ENCODE peak calls at places on chromosome 2, in nine cellular contexts. One of them, this sample, is unnamed.

GRCh38 chr2:39595116-39595515 is 70.6 kb upstream of the TMEM178A start:
- DNase-seq in SK-N-SH: no peak
- DNase-seq in NCI-H1105: no peak
- DNase-seq in KG1: no peak
- DNase-seq in activated naive CD4-positive, alpha-beta T cell: no peak
- DNase-seq in mucosa of gallbladder: no peak
- DNase-seq in astrocyte of the spinal cord: no peak
- DNase-seq in cardiac muscle cell: no peak
- DNase-seq in immature natural killer cell: no peak
- DNase-seq in this sample: no peak

GRCh38 chr2:201795608-201796477 is 10.5 kb upstream of the CDK15 start:
- DNase-seq in SK-N-SH: peak; percentile 77
- DNase-seq in NCI-H1105: no peak
- DNase-seq in KG1: no peak
- DNase-seq in activated naive CD4-positive, alpha-beta T cell: no peak
- DNase-seq in mucosa of gallbladder: no peak
- DNase-seq in astrocyte of the spinal cord: peak; percentile 72
- DNase-seq in cardiac muscle cell: peak; percentile 69
- DNase-seq in immature natural killer cell: no peak
- DNase-seq in this sample: peak; percentile 52

GRCh38 chr2:38523728-38524437 is 78.8 kb downstream of the HNRNPLL start:
- DNase-seq in SK-N-SH: peak; percentile 52
- DNase-seq in NCI-H1105: no peak
- DNase-seq in KG1: no peak
- DNase-seq in activated naive CD4-positive, alpha-beta T cell: no peak
- DNase-seq in mucosa of gallbladder: no peak
- DNase-seq in astrocyte of the spinal cord: no peak
- DNase-seq in cardiac muscle cell: no peak
- DNase-seq in immature natural killer cell: no peak
- DNase-seq in this sample: no peak

GRCh38 chr2:165009466-165009865 is 54.1 kb upstream of the SLC38A11 start:
- DNase-seq in SK-N-SH: no peak
- DNase-seq in NCI-H1105: no peak
- DNase-seq in KG1: no peak
- DNase-seq in activated naive CD4-positive, alpha-beta T cell: no peak
- DNase-seq in mucosa of gallbladder: no peak
- DNase-seq in astrocyte of the spinal cord: no peak
- DNase-seq in cardiac muscle cell: no peak
- DNase-seq in immature natural killer cell: no peak
- DNase-seq in this sample: no peak

GRCh38 chr2:130353291-130354134 is 2.3 kb upstream of the PTPN18 start:
- DNase-seq in SK-N-SH: no peak
- DNase-seq in NCI-H1105: no peak
- DNase-seq in KG1: no peak
- DNase-seq in activated naive CD4-positive, alpha-beta T cell: no peak
- DNase-seq in mucosa of gallbladder: no peak
- DNase-seq in astrocyte of the spinal cord: no peak
- DNase-seq in cardiac muscle cell: no peak
- DNase-seq in immature natural killer cell: no peak
- DNase-seq in this sample: no peak

GRCh38 chr2:209495855-209496585 is 72.2 kb downstream of the MAP2 start:
- DNase-seq in SK-N-SH: peak; percentile 8
- DNase-seq in NCI-H1105: no peak
- DNase-seq in KG1: no peak
- DNase-seq in activated naive CD4-positive, alpha-beta T cell: no peak
- DNase-seq in mucosa of gallbladder: peak; percentile 71
- DNase-seq in astrocyte of the spinal cord: peak; percentile 99
- DNase-seq in cardiac muscle cell: no peak
- DNase-seq in immature natural killer cell: no peak
- DNase-seq in this sample: no peak

GRCh38 chr2:67516899-67517530 is 119.9 kb downstream of the ETAA1 start:
- DNase-seq in SK-N-SH: no peak
- DNase-seq in NCI-H1105: no peak
- DNase-seq in KG1: no peak
- DNase-seq in activated naive CD4-positive, alpha-beta T cell: no peak
- DNase-seq in mucosa of gallbladder: no peak
- DNase-seq in astrocyte of the spinal cord: peak; percentile 87
- DNase-seq in cardiac muscle cell: no peak
- DNase-seq in immature natural killer cell: no peak
- DNase-seq in this sample: no peak

GRCh38 chr2:36376319-36376765 is 20.8 kb downstream of the CRIM1 start:
- DNase-seq in SK-N-SH: peak; percentile 34
- DNase-seq in NCI-H1105: no peak
- DNase-seq in KG1: no peak
- DNase-seq in activated naive CD4-positive, alpha-beta T cell: no peak
- DNase-seq in mucosa of gallbladder: peak; percentile 79
- DNase-seq in astrocyte of the spinal cord: peak; percentile 66
- DNase-seq in cardiac muscle cell: peak; percentile 85
- DNase-seq in immature natural killer cell: no peak
- DNase-seq in this sample: no peak

GRCh38 chr2:29014331-29014730 is 33.2 kb downstream of the TOGARAM2 start:
- DNase-seq in SK-N-SH: no peak
- DNase-seq in NCI-H1105: no peak
- DNase-seq in KG1: peak; percentile 70
- DNase-seq in activated naive CD4-positive, alpha-beta T cell: no peak
- DNase-seq in mucosa of gallbladder: no peak
- DNase-seq in astrocyte of the spinal cord: no peak
- DNase-seq in cardiac muscle cell: no peak
- DNase-seq in immature natural killer cell: no peak
- DNase-seq in this sample: no peak

GRCh38 chr2:184646177-184646576 is 47.8 kb downstream of the ZNF804A start:
- DNase-seq in SK-N-SH: no peak
- DNase-seq in NCI-H1105: no peak
- DNase-seq in KG1: no peak
- DNase-seq in activated naive CD4-positive, alpha-beta T cell: no peak
- DNase-seq in mucosa of gallbladder: no peak
- DNase-seq in astrocyte of the spinal cord: peak; percentile 41
- DNase-seq in cardiac muscle cell: no peak
- DNase-seq in immature natural killer cell: no peak
- DNase-seq in this sample: no peak

GRCh38 chr2:64837925-64838641 is 151.1 kb upstream of the SLC1A4 start:
- DNase-seq in SK-N-SH: no peak
- DNase-seq in NCI-H1105: no peak
- DNase-seq in KG1: peak; percentile 21
- DNase-seq in activated naive CD4-positive, alpha-beta T cell: no peak
- DNase-seq in mucosa of gallbladder: no peak
- DNase-seq in astrocyte of the spinal cord: no peak
- DNase-seq in cardiac muscle cell: no peak
- DNase-seq in immature natural killer cell: no peak
- DNase-seq in this sample: no peak

This sample was measured in cerebellar nuclear complex.